ENCODE peak calls at places on chromosomes 6 and 20, in four cellular contexts. H, F, J and L are unnamed samples.

GRCh38 chr6:141199074-141199473 is 933.7 kb upstream of the GJE1 start:
- DNase-seq in F (no peak), H (no peak), J (no peak), L (no peak)

GRCh38 chr6:48016027-48016755 is 94.8 kb downstream of the PTCHD4 start:
- DNase-seq in J (no peak), F (no peak), H (no peak), L (no peak)

GRCh38 chr6:152296648-152297376 is 340.4 kb downstream of the SYNE1 start:
- DNase-seq in J (no peak), F (no peak), H (no peak), L (no peak)

GRCh38 chr6:42771741-42772100 is 10.1 kb upstream of the BICRAL start:
- DNase-seq in F (no peak), J (peak), H (peak), L (no peak)

GRCh38 chr20:58553841-58554240 is 38.6 kb upstream of the APCDD1L start:
- DNase-seq in H (no peak), J (no peak), F (no peak), L (no peak)

GRCh38 chr6:10390495-10391298 is 24.2 kb downstream of the TFAP2A start:
- DNase-seq in F (no peak), H (no peak), J (no peak), L (no peak)

GRCh38 chr6:958531-958930 is 265.6 kb upstream of the EXOC2 start:
- DNase-seq in F (no peak), H (no peak), J (no peak), L (no peak)

GRCh38 chr6:111992851-111993250 is 61.1 kb upstream of the CCN6 start:
- DNase-seq in H (peak), J (peak), F (peak), L (no peak)

GRCh38 chr6:169046483-169047192 is 207.0 kb downstream of the THBS2 start:
- DNase-seq in H (no peak), F (no peak), J (no peak), L (no peak)

GRCh38 chr6:343960-344815 is 47.4 kb upstream of the IRF4 start:
- DNase-seq in H (no peak), F (no peak), J (no peak), L (no peak)

GRCh38 chr6:15341311-15341710 is 95.4 kb downstream of the JARID2 start:
- DNase-seq in H (no peak), F (no peak), J (no peak), L (no peak)

GRCh38 chr6:1396952-1397868 is 7.8 kb downstream of the FOXF2 start:
- DNase-seq in J (peak), H (peak), F (peak), L (peak)

GRCh38 chr6:139698526-139699182 is 324.2 kb upstream of the CITED2 start:
- DNase-seq in J (no peak), F (no peak), H (no peak), L (no peak)

GRCh38 chr20:43982886-43983285 is 68.2 kb downstream of the TOX2 start:
- DNase-seq in J (no peak), H (no peak), F (no peak), L (no peak)